ENCODE peak calls at places on chromosomes 16 and 17, in four cellular contexts. M, D, K and Q are unnamed samples.

GRCh38 chr17:17693253-17693954 is 12.1 kb downstream of the RAI1 start:
- DNase-seq in M (no peak), D (no peak), K (no peak), Q (peak)

GRCh38 chr17:69417545-69418483 is 3.3 kb downstream of the MAP2K6 start:
- DNase-seq in M (no peak), D (no peak), K (no peak), Q (no peak)

GRCh38 chr16:56493131-56493530 is 26.7 kb downstream of the BBS2 start:
- DNase-seq in M (no peak), D (peak), K (no peak), Q (no peak)

GRCh38 chr16:20611975-20612471 is 35.9 kb upstream of the ACSM2B start:
- DNase-seq in M (no peak), D (no peak), K (no peak), Q (peak)

GRCh38 chr17:61426482-61427304 is 25.5 kb upstream of the TBX4 start:
- DNase-seq in M (no peak), D (peak), K (no peak), Q (no peak)

GRCh38 chr17:41325126-41325525 is 9.6 kb upstream of the KRTAP17-1 start:
- DNase-seq in M (no peak), D (no peak), K (peak), Q (no peak)

GRCh38 chr17:31320791-31321190 is 631 bp downstream of the EVI2A start:
- DNase-seq in M (no peak), D (peak), K (no peak), Q (no peak)

GRCh38 chr16:74998481-74999207 is at the start of gene ZNRF1:
- DNase-seq in M (peak), D (peak), K (peak), Q (peak)

GRCh38 chr16:6964679-6965078 is 368.0 kb upstream of the RBFOX1 start:
- DNase-seq in M (no peak), D (no peak), K (no peak), Q (no peak)

GRCh38 chr17:19238167-19238505 is 970 bp downstream of the EPN2 start:
- DNase-seq in M (no peak), D (no peak), K (peak), Q (peak)

GRCh38 chr17:33082529-33083148 is 91.0 kb downstream of the SPACA3 start:
- DNase-seq in M (no peak), D (no peak), K (no peak), Q (no peak)

GRCh38 chr17:78538033-78538776 is 39.0 kb downstream of the DNAH17 start:
- DNase-seq in M (no peak), D (no peak), K (no peak), Q (no peak)

GRCh38 chr17:17175917-17176316 is 30.2 kb downstream of the PLD6 start:
- DNase-seq in M (no peak), D (no peak), K (no peak), Q (no peak)

GRCh38 chr17:16007439-16007838 is 7.8 kb downstream of the TTC19 start:
- DNase-seq in M (no peak), D (no peak), K (no peak), Q (no peak)

GRCh38 chr16:81879625-81880024 is 100.5 kb downstream of the PLCG2 start:
- DNase-seq in M (no peak), D (no peak), K (no peak), Q (no peak)

GRCh38 chr17:7283471-7284216 is 2.1 kb downstream of the SLC2A4 start:
- DNase-seq in M (no peak), D (no peak), K (no peak), Q (no peak)

GRCh38 chr16:65525743-65526142 is 403.9 kb upstream of the CDH11 start:
- DNase-seq in M (no peak), D (no peak), K (no peak), Q (no peak)

GRCh38 chr16:71406316-71406715 is 35.5 kb downstream of the TLE7 start:
- DNase-seq in M (no peak), D (no peak), K (no peak), Q (no peak)

GRCh38 chr17:41651625-41652460 is 27.5 kb upstream of the KRT17 start:
- DNase-seq in M (no peak), D (no peak), K (no peak), Q (peak)

GRCh38 chr16:82184213-82184612 is 14.2 kb upstream of the MPHOSPH6 start:
- DNase-seq in M (no peak), D (no peak), K (no peak), Q (no peak)

GRCh38 chr17:57989011-57989345 is 924 bp upstream of the VEZF1 start:
- DNase-seq in M (no peak), D (peak), K (no peak), Q (no peak)

GRCh38 chr17:9021158-9021984 is at the start of gene NTN1:
- DNase-seq in M (peak), D (peak), K (peak), Q (peak)

GRCh38 chr17:32591428-32591827 is 104.6 kb downstream of the CDK5R1 start:
- DNase-seq in M (no peak), D (no peak), K (no peak), Q (no peak)